ENCODE peak calls at places on chromosomes 16 and 17, in ten cellular contexts. One of them, this sample, is unnamed.

GRCh38 chr16:28317040-28317880 is 24.9 kb downstream of the SBK1 start:
- DNase-seq in germinal center: peak; percentile 69
- DNase-seq in esophagus muscularis mucosa: no peak
- DNase-seq in endothelial cell: peak; percentile 75
- DNase-seq in CD8-positive, alpha-beta T cell: peak; percentile 77
- DNase-seq in SK-N-DZ: peak; percentile 59
- DNase-seq in COR-L47: no peak
- DNase-seq in activated naive CD4-positive, alpha-beta T cell treated with Interleukin-2 at 50 U/mL for 16 hours: peak; percentile 77
- DNase-seq in AG04450: no peak
- DNase-seq in stimulated activated CD8-positive, alpha-beta memory T cell treated with anti-CD3 and anti-CD28 coated beads, Interleukin-4, amount 100 ng/mL, for 1 hour: peak; percentile 49
- DNase-seq in this sample: peak; percentile 20

GRCh38 chr17:48541574-48542113 is 3.3 kb downstream of the HOXB2 start:
- DNase-seq in activated naive CD4-positive, alpha-beta T cell treated with Interleukin-2 at 50 U/mL for 16 hours: peak; percentile 38
- DNase-seq in esophagus muscularis mucosa: no peak
- DNase-seq in stimulated activated CD8-positive, alpha-beta memory T cell treated with anti-CD3 and anti-CD28 coated beads, Interleukin-4, amount 100 ng/mL, for 1 hour: no peak
- DNase-seq in endothelial cell: no peak
- DNase-seq in COR-L47: peak; percentile 55
- DNase-seq in SK-N-DZ: no peak
- DNase-seq in CD8-positive, alpha-beta T cell: peak; percentile 34
- DNase-seq in germinal center: peak; percentile 47
- DNase-seq in AG04450: no peak
- DNase-seq in this sample: no peak

GRCh38 chr16:23691483-23692189 is 12.9 kb downstream of the PLK1 start:
- DNase-seq in COR-L47: no peak
- DNase-seq in endothelial cell: no peak
- DNase-seq in activated naive CD4-positive, alpha-beta T cell treated with Interleukin-2 at 50 U/mL for 16 hours: no peak
- DNase-seq in germinal center: no peak
- DNase-seq in AG04450: no peak
- DNase-seq in CD8-positive, alpha-beta T cell: no peak
- DNase-seq in stimulated activated CD8-positive, alpha-beta memory T cell treated with anti-CD3 and anti-CD28 coated beads, Interleukin-4, amount 100 ng/mL, for 1 hour: no peak
- DNase-seq in SK-N-DZ: no peak
- DNase-seq in esophagus muscularis mucosa: no peak
- DNase-seq in this sample: peak; percentile 4

GRCh38 chr16:88926374-88926990 is 50.5 kb downstream of the CBFA2T3 start:
- DNase-seq in esophagus muscularis mucosa: no peak
- DNase-seq in SK-N-DZ: no peak
- DNase-seq in germinal center: no peak
- DNase-seq in COR-L47: no peak
- DNase-seq in activated naive CD4-positive, alpha-beta T cell treated with Interleukin-2 at 50 U/mL for 16 hours: no peak
- DNase-seq in stimulated activated CD8-positive, alpha-beta memory T cell treated with anti-CD3 and anti-CD28 coated beads, Interleukin-4, amount 100 ng/mL, for 1 hour: no peak
- DNase-seq in AG04450: no peak
- DNase-seq in CD8-positive, alpha-beta T cell: peak; percentile 2
- DNase-seq in endothelial cell: no peak
- DNase-seq in this sample: no peak

GRCh38 chr16:9092282-9092962 is 978 bp downstream of the HAPSTR1 start:
- DNase-seq in SK-N-DZ: peak; percentile 18
- DNase-seq in activated naive CD4-positive, alpha-beta T cell treated with Interleukin-2 at 50 U/mL for 16 hours: peak; percentile 63
- DNase-seq in germinal center: peak; percentile 55
- DNase-seq in COR-L47: peak; percentile 9
- DNase-seq in stimulated activated CD8-positive, alpha-beta memory T cell treated with anti-CD3 and anti-CD28 coated beads, Interleukin-4, amount 100 ng/mL, for 1 hour: peak; percentile 30
- DNase-seq in esophagus muscularis mucosa: no peak
- DNase-seq in CD8-positive, alpha-beta T cell: peak; percentile 64
- DNase-seq in AG04450: no peak
- DNase-seq in endothelial cell: peak; percentile 39
- DNase-seq in this sample: no peak

GRCh38 chr17:80792373-80792781 is 199.3 kb upstream of the CHMP6 start:
- DNase-seq in endothelial cell: no peak
- DNase-seq in activated naive CD4-positive, alpha-beta T cell treated with Interleukin-2 at 50 U/mL for 16 hours: no peak
- DNase-seq in germinal center: no peak
- DNase-seq in esophagus muscularis mucosa: no peak
- DNase-seq in stimulated activated CD8-positive, alpha-beta memory T cell treated with anti-CD3 and anti-CD28 coated beads, Interleukin-4, amount 100 ng/mL, for 1 hour: no peak
- DNase-seq in CD8-positive, alpha-beta T cell: no peak
- DNase-seq in AG04450: no peak
- DNase-seq in SK-N-DZ: no peak
- DNase-seq in COR-L47: no peak
- DNase-seq in this sample: no peak

GRCh38 chr16:2190002-2190658 is 6.3 kb downstream of the CASKIN1 start:
- DNase-seq in CD8-positive, alpha-beta T cell: no peak
- DNase-seq in SK-N-DZ: no peak
- DNase-seq in AG04450: no peak
- DNase-seq in stimulated activated CD8-positive, alpha-beta memory T cell treated with anti-CD3 and anti-CD28 coated beads, Interleukin-4, amount 100 ng/mL, for 1 hour: no peak
- DNase-seq in endothelial cell: no peak
- DNase-seq in esophagus muscularis mucosa: no peak
- DNase-seq in COR-L47: no peak
- DNase-seq in activated naive CD4-positive, alpha-beta T cell treated with Interleukin-2 at 50 U/mL for 16 hours: no peak
- DNase-seq in germinal center: no peak
- DNase-seq in this sample: no peak

GRCh38 chr17:83006515-83007455 is 72.6 kb upstream of the METRNL start:
- DNase-seq in stimulated activated CD8-positive, alpha-beta memory T cell treated with anti-CD3 and anti-CD28 coated beads, Interleukin-4, amount 100 ng/mL, for 1 hour: no peak
- DNase-seq in CD8-positive, alpha-beta T cell: no peak
- DNase-seq in endothelial cell: no peak
- DNase-seq in esophagus muscularis mucosa: peak; percentile 89
- DNase-seq in SK-N-DZ: no peak
- DNase-seq in COR-L47: no peak
- DNase-seq in activated naive CD4-positive, alpha-beta T cell treated with Interleukin-2 at 50 U/mL for 16 hours: no peak
- DNase-seq in germinal center: no peak
- DNase-seq in AG04450: no peak
- DNase-seq in this sample: no peak

GRCh38 chr16:81216706-81217105 is 21.8 kb upstream of the BCO1 start:
- DNase-seq in COR-L47: no peak
- DNase-seq in activated naive CD4-positive, alpha-beta T cell treated with Interleukin-2 at 50 U/mL for 16 hours: no peak
- DNase-seq in stimulated activated CD8-positive, alpha-beta memory T cell treated with anti-CD3 and anti-CD28 coated beads, Interleukin-4, amount 100 ng/mL, for 1 hour: no peak
- DNase-seq in CD8-positive, alpha-beta T cell: no peak
- DNase-seq in AG04450: no peak
- DNase-seq in endothelial cell: no peak
- DNase-seq in SK-N-DZ: no peak
- DNase-seq in esophagus muscularis mucosa: no peak
- DNase-seq in germinal center: no peak
- DNase-seq in this sample: no peak

This sample was measured in SW 1271.